ENCODE peak calls at places on chromosomes 11 and 22, in five cellular contexts. One of them, this sample, is unnamed.

GRCh38 chr11:129359748-129360147 is 15.9 kb upstream of the BARX2 start:
- DNase-seq in mesenchymal stem cell: no peak
- DNase-seq in IMR-90: no peak
- DNase-seq in H1: no peak
- DNase-seq in neuronal stem cell: no peak
- DNase-seq in this sample: no peak

GRCh38 chr22:49946612-49947295 is 13.8 kb upstream of the PIM3 start:
- DNase-seq in mesenchymal stem cell: no peak
- DNase-seq in IMR-90: no peak
- DNase-seq in H1: no peak
- DNase-seq in neuronal stem cell: no peak
- DNase-seq in this sample: peak

GRCh38 chr22:49647346-49648026 is 180.2 kb downstream of the BRD1 start:
- DNase-seq in mesenchymal stem cell: no peak
- DNase-seq in IMR-90: no peak
- DNase-seq in H1: no peak
- DNase-seq in neuronal stem cell: no peak
- DNase-seq in this sample: no peak

GRCh38 chr11:109423114-109423859 is 1.3 kb downstream of the C11orf87 start:
- DNase-seq in mesenchymal stem cell: peak
- DNase-seq in IMR-90: no peak
- DNase-seq in H1: peak
- DNase-seq in neuronal stem cell: peak
- DNase-seq in this sample: peak

GRCh38 chr11:100902454-100903141 is 215.5 kb downstream of the ARHGAP42 start:
- DNase-seq in mesenchymal stem cell: no peak
- DNase-seq in IMR-90: no peak
- DNase-seq in H1: no peak
- DNase-seq in neuronal stem cell: no peak
- DNase-seq in this sample: no peak

GRCh38 chr11:5200582-5200981 is at the start of gene OR51V1:
- DNase-seq in mesenchymal stem cell: no peak
- DNase-seq in IMR-90: no peak
- DNase-seq in H1: no peak
- DNase-seq in neuronal stem cell: no peak
- DNase-seq in this sample: no peak

GRCh38 chr11:11416917-11417316 is 63.9 kb upstream of the CSNK2A3 start:
- DNase-seq in mesenchymal stem cell: peak
- DNase-seq in IMR-90: peak
- DNase-seq in H1: no peak
- DNase-seq in neuronal stem cell: no peak
- DNase-seq in this sample: no peak

GRCh38 chr11:44321059-44321458 is 11.1 kb upstream of the ALX4 start:
- DNase-seq in mesenchymal stem cell: no peak
- DNase-seq in IMR-90: no peak
- DNase-seq in H1: no peak
- DNase-seq in neuronal stem cell: no peak
- DNase-seq in this sample: no peak

GRCh38 chr11:116534270-116534975 is 238.4 kb downstream of the BUD13 start:
- DNase-seq in mesenchymal stem cell: no peak
- DNase-seq in IMR-90: no peak
- DNase-seq in H1: no peak
- DNase-seq in neuronal stem cell: no peak
- DNase-seq in this sample: no peak

GRCh38 chr11:43833657-43834073 is 47.0 kb upstream of the ALKBH3 start:
- DNase-seq in mesenchymal stem cell: peak
- DNase-seq in IMR-90: peak
- DNase-seq in H1: no peak
- DNase-seq in neuronal stem cell: no peak
- DNase-seq in this sample: no peak

GRCh38 chr11:70732493-70733206 is 334.3 kb downstream of the CTTN start:
- DNase-seq in mesenchymal stem cell: peak
- DNase-seq in IMR-90: no peak
- DNase-seq in H1: no peak
- DNase-seq in neuronal stem cell: no peak
- DNase-seq in this sample: no peak

GRCh38 chr22:36194971-36195370 is 6.6 kb downstream of the APOL4 start:
- DNase-seq in mesenchymal stem cell: peak
- DNase-seq in IMR-90: peak
- DNase-seq in H1: peak
- DNase-seq in neuronal stem cell: peak
- DNase-seq in this sample: peak

GRCh38 chr11:126132319-126132718 is 69.7 kb upstream of the CDON start:
- DNase-seq in mesenchymal stem cell: no peak
- DNase-seq in IMR-90: no peak
- DNase-seq in H1: no peak
- DNase-seq in neuronal stem cell: no peak
- DNase-seq in this sample: no peak

GRCh38 chr22:37267128-37267587 is 15.2 kb upstream of the CYTH4 start:
- DNase-seq in mesenchymal stem cell: peak
- DNase-seq in IMR-90: no peak
- DNase-seq in H1: no peak
- DNase-seq in neuronal stem cell: peak
- DNase-seq in this sample: peak

GRCh38 chr11:27703453-27703852 is 3.2 kb upstream of the BDNF start:
- DNase-seq in mesenchymal stem cell: peak
- DNase-seq in IMR-90: peak
- DNase-seq in H1: no peak
- DNase-seq in neuronal stem cell: no peak
- DNase-seq in this sample: no peak

GRCh38 chr11:62004473-62004872 is 37.0 kb upstream of the FTH1 start:
- DNase-seq in mesenchymal stem cell: peak
- DNase-seq in IMR-90: peak
- DNase-seq in H1: no peak
- DNase-seq in neuronal stem cell: no peak
- DNase-seq in this sample: no peak

GRCh38 chr11:16295592-16295991 is 60.8 kb downstream of the SOX6 start:
- DNase-seq in mesenchymal stem cell: no peak
- DNase-seq in IMR-90: no peak
- DNase-seq in H1: no peak
- DNase-seq in neuronal stem cell: no peak
- DNase-seq in this sample: no peak

GRCh38 chr11:20127671-20128527 is 32.4 kb downstream of the DBX1 start:
- DNase-seq in mesenchymal stem cell: peak
- DNase-seq in IMR-90: peak
- DNase-seq in H1: no peak
- DNase-seq in neuronal stem cell: peak
- DNase-seq in this sample: peak

GRCh38 chr11:1267441-1268100 is 41.9 kb downstream of the TOLLIP start:
- DNase-seq in mesenchymal stem cell: no peak
- DNase-seq in IMR-90: no peak
- DNase-seq in H1: no peak
- DNase-seq in neuronal stem cell: no peak
- DNase-seq in this sample: no peak

DNA sequence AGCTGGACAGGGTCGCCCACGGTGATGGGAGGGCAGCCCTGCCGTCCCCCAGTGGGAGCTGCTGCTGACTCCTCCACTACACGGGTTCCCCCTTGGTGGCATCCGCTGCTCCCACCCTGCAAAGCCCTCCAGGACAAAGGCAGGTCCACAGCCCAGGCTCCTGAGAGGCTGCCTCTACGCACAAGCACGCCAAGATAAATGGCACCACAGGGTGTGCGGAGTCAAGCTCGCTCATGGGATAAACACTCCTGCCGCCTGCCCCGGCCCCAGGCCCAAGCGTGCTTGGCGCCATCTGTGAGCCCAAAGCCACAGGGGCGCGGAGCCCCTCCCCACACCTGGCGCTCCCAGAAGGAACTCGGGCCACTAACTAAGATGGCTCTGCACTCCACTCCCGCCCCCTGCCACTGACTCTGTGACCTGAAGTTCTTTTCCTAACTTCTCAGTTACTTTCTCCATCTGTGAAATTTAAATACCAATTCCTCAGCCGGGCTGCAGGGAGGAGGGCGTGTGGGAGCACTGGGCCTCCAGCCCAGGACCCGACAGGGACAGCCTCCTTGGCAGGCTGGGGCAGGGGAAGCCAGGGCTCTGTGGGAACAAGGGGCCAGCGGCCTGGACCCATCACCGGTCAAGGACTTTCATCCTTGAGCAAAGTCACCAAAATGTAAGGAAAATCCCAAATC is 14.9 kb downstream of the EHD1 start:
- DNase-seq in mesenchymal stem cell: no peak
- DNase-seq in IMR-90: no peak
- DNase-seq in H1: no peak
- DNase-seq in neuronal stem cell: no peak
- DNase-seq in this sample: no peak
- H3K18ac ChIP-seq in mesenchymal stem cell: peak
- H3K18ac ChIP-seq in IMR-90: peak
- H3K18ac ChIP-seq in H1: peak
- H3K18ac ChIP-seq in neuronal stem cell: peak
- H3K18ac ChIP-seq in this sample: no peak

GRCh38 chr11:77065878-77066228 is 918 bp upstream of the CAPN5 start:
- DNase-seq in mesenchymal stem cell: peak
- DNase-seq in IMR-90: peak
- DNase-seq in H1: no peak
- DNase-seq in neuronal stem cell: peak
- DNase-seq in this sample: peak
- H3K23ac ChIP-seq in mesenchymal stem cell: no peak
- H3K23ac ChIP-seq in IMR-90: peak
- H3K23ac ChIP-seq in H1: no peak
- H3K23ac ChIP-seq in neuronal stem cell: no peak
- H3K23ac ChIP-seq in this sample: no peak

DNA sequence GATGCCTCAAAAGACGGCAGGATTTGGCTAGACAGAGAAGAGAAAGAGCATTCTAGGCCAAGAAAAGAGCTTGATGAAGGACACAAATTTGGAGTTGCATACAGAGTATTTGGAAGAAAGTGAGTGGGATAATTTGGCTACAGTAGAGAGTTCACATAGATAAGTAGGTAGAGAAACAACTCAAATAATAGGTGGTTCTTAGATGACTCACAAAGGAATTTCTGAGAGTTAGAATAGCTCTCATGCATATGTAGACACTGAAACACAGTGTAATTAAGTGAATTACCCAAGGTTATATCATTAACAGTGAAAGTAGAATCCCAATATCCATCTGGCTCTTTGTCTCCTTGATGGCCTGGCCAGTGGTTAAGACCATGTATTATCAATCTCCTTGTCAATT is 228.6 kb upstream of the DDI1 start:
- DNase-seq in mesenchymal stem cell: no peak
- DNase-seq in IMR-90: peak
- DNase-seq in H1: no peak
- DNase-seq in neuronal stem cell: no peak
- DNase-seq in this sample: no peak
- H3K4me2 ChIP-seq in mesenchymal stem cell: no peak
- H3K4me2 ChIP-seq in IMR-90: no peak
- H3K4me2 ChIP-seq in H1: no peak
- H3K4me2 ChIP-seq in neuronal stem cell: no peak
- H3K4me2 ChIP-seq in this sample: no peak

GRCh38 chr22:32737811-32738210 is 63.7 kb upstream of the TIMP3 start:
- DNase-seq in mesenchymal stem cell: no peak
- DNase-seq in IMR-90: peak
- DNase-seq in H1: no peak
- DNase-seq in neuronal stem cell: no peak
- DNase-seq in this sample: no peak

GRCh38 chr22:32733900-32734299 is 67.6 kb upstream of the TIMP3 start:
- DNase-seq in mesenchymal stem cell: no peak
- DNase-seq in IMR-90: no peak
- DNase-seq in H1: no peak
- DNase-seq in neuronal stem cell: no peak
- DNase-seq in this sample: no peak

GRCh38 chr22:32736746-32737145 is 64.8 kb upstream of the TIMP3 start:
- DNase-seq in mesenchymal stem cell: no peak
- DNase-seq in IMR-90: no peak
- DNase-seq in H1: no peak
- DNase-seq in neuronal stem cell: no peak
- DNase-seq in this sample: no peak

GRCh38 chr22:32733196-32733595 is 68.3 kb upstream of the TIMP3 start:
- DNase-seq in mesenchymal stem cell: no peak
- DNase-seq in IMR-90: no peak
- DNase-seq in H1: no peak
- DNase-seq in neuronal stem cell: no peak
- DNase-seq in this sample: no peak

DNA sequence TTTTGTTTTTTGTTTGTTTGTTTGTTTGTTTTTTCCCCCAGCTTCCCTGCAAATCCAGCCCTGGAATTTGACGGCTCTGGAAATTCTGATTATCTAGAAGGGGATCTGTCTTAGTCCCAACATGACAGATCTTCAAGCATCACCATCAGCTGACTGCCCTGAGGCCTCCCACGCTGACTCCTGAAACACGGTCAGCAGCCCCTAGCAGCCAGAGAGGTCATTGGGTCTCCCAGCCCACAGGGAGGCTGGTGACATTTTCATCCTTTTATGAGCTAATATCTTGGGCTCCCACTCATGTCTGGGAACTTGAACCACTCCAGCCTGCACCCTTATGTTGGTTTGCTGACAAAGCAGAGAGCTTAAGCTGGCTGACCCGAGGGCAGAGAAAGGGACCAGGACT is 66.0 kb upstream of the TIMP3 start:
- DNase-seq in mesenchymal stem cell: no peak
- DNase-seq in IMR-90: no peak
- DNase-seq in H1: no peak
- DNase-seq in neuronal stem cell: no peak
- DNase-seq in this sample: no peak
- H3K18ac ChIP-seq in mesenchymal stem cell: no peak
- H3K18ac ChIP-seq in IMR-90: no peak
- H3K18ac ChIP-seq in H1: no peak
- H3K18ac ChIP-seq in neuronal stem cell: no peak
- H3K18ac ChIP-seq in this sample: no peak

DNA sequence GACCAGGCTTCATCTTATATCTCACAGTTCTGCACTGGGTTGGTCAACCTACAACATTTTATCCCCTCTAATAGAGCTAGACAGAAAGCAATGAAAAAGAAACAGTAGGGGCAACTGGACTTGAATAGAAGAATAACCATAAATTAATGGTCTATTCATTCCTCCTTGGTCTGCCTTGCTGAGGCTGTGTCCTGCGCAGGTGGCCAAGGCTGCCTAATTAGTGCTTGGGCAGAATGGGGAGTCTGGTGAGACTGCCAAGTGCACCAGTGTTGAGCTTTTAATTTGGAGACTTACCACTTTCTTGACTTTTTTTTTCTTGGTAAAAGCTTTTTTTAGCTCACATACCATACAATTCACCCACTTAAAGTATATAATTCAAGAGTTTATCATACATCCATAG is 35.0 kb upstream of the SPON1 start:
- DNase-seq in mesenchymal stem cell: no peak
- DNase-seq in IMR-90: no peak
- DNase-seq in H1: no peak
- DNase-seq in neuronal stem cell: no peak
- DNase-seq in this sample: no peak
- H3K23ac ChIP-seq in mesenchymal stem cell: no peak
- H3K23ac ChIP-seq in IMR-90: no peak
- H3K23ac ChIP-seq in H1: no peak
- H3K23ac ChIP-seq in neuronal stem cell: no peak
- H3K23ac ChIP-seq in this sample: no peak

GRCh38 chr11:114293201-114293711 is 2.9 kb upstream of the NNMT start:
- DNase-seq in mesenchymal stem cell: no peak
- DNase-seq in IMR-90: no peak
- DNase-seq in H1: no peak
- DNase-seq in neuronal stem cell: no peak
- DNase-seq in this sample: no peak
- H3K4me2 ChIP-seq in mesenchymal stem cell: no peak
- H3K4me2 ChIP-seq in IMR-90: no peak
- H3K4me2 ChIP-seq in H1: no peak
- H3K4me2 ChIP-seq in neuronal stem cell: no peak
- H3K4me2 ChIP-seq in this sample: no peak